ENCODE peak calls at places on chromosomes 6 and 20, in six cellular contexts. U, G, W, L, Z and R are unnamed samples.

GRCh38 chr20:46823753-46824152 is 70.9 kb upstream of the EYA2 start:
- DNase-seq in U (no peak), G (no peak), W (no peak), L (no peak), Z (no peak), R (no peak)

GRCh38 chr6:163191704-163192537 is 222.6 kb upstream of the QKI start:
- DNase-seq in U (no peak), G (no peak), W (no peak), L (no peak), Z (no peak), R (no peak)

GRCh38 chr6:87959083-87959482 is 88.6 kb upstream of the SPACA1 start:
- DNase-seq in U (no peak), G (no peak), W (no peak), L (no peak), Z (no peak), R (no peak)

GRCh38 chr6:83073620-83074019 is 6.1 kb downstream of the DOP1A start:
- DNase-seq in U (no peak), G (no peak), W (no peak), L (no peak), Z (no peak), R (no peak)

GRCh38 chr6:41059569-41059968 is 6.6 kb downstream of the APOBEC2 start:
- DNase-seq in U (no peak), G (no peak), W (no peak), L (no peak), Z (no peak), R (no peak)

GRCh38 chr6:84618836-84619235 is 145.6 kb downstream of the TBX18 start:
- DNase-seq in U (no peak), G (no peak), W (no peak), L (no peak), Z (no peak), R (no peak)

GRCh38 chr20:25216199-25216945 is 20.9 kb downstream of the ENTPD6 start:
- DNase-seq in U (no peak), G (no peak), W (no peak), L (no peak), Z (no peak), R (no peak)

GRCh38 chr6:99119109-99120031 is 171.6 kb upstream of the FBXL4 start:
- DNase-seq in U (peak), G (peak), W (no peak), L (peak), Z (peak), R (peak)

GRCh38 chr20:38261054-38261390 is 487 bp upstream of the KIAA1755 start:
- DNase-seq in U (no peak), G (no peak), W (no peak), L (no peak), Z (no peak), R (no peak)

GRCh38 chr6:108578595-108579038 is 17.9 kb downstream of the FOXO3 start:
- DNase-seq in U (no peak), G (peak), W (no peak), L (no peak), Z (no peak), R (no peak)

GRCh38 chr6:110544472-110544871 is 68.1 kb upstream of the SLC22A16 start:
- DNase-seq in U (no peak), G (no peak), W (no peak), L (no peak), Z (no peak), R (no peak)

GRCh38 chr20:507933-508332 is 35.7 kb downstream of the CSNK2A1 start:
- DNase-seq in U (no peak), G (no peak), W (no peak), L (no peak), Z (no peak), R (no peak)

GRCh38 chr6:169332250-169332649 is 78.6 kb upstream of the THBS2 start:
- DNase-seq in U (no peak), G (no peak), W (no peak), L (no peak), Z (no peak), R (no peak)

DNA sequence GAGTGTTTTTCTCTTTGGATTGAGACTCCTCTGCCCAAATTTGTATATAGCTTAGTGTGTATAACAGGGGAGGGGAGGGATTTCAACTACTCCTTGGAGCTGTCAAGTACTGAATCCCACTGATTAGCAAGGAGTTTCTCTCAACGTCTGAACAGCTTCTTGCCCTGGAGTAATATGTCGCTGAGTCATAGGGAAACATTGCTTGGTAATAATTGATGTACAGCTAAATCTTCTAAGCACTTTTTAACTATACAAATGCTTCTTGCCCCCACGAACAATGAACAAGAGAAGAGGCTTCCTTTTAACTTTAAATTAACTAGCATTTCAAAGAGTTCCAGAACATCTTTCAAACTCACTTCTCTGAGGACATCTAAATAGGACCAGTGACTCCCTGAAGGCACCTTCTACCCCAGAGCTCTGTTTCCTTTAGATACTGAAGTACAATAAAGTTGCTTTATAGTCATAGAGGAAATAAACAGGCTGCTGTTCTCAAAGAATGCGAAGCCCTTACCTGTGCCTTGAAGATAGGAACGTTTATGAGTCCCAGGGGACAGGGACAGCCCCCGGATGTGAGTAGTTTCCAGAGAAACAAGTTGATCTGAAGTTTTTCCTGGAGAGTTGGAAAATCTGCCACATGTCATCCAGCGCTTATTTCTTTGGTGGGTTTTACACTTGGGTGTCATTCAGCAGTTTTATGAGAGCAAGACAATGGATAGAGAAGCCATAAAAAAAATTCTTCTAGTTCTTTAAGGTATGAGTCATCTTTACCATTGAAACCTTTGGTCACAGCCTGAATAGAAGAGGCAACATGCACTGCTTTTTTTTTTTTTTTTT is 462.5 kb upstream of the BTBD3 start:
- DNase-seq in U (peak), G (no peak), W (no peak), L (no peak), Z (no peak), R (peak)
- TF ChIP-seq JUND in U (peak), G (no peak), W (peak), L (peak), Z (no peak), R (no peak)

DNA sequence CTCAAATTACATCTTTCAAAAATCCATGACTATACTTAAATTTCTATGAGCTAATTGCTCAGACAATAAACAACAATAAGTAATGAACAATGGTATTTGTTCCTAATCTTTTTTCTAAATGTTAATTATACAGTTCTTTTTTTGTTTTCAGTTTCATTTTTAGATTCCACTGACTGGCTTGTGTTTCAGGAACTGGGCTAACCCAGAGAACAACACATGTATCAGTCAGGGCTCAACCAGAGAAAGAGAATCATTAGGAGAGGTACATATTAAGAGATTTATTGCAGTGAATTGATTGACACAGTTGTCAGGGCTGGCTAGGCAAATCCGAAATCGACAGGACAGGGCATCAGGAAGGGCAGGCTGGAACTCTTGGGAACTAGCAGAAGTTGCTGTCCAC is 182.8 kb downstream of the GRM1 start:
- DNase-seq in U (no peak), G (no peak), W (no peak), L (no peak), Z (no peak), R (no peak)
- TF ChIP-seq JUND in U (no peak), G (no peak), W (no peak), L (no peak), Z (no peak), R (no peak)

DNA sequence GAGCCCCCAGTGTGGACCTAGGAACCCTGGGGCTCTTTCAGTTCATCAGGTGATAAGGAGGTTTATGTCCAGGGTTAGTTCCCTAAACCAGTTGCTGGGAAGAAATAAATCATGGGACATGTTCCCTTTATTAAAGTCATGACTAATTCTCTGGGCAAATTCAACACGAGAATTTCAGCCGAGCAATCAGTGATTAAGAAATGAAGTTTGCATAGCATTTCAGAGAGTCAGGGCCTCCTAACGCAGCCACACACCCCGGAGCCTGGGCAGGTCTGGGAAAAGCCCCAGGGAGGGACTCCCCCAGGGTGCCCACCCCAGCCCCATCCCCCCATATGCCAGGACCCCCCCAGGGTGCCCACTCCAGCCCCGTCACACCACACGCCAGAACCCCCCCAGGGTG is 20.1 kb downstream of the SLCO4A1 start:
- DNase-seq in U (no peak), G (no peak), W (no peak), L (no peak), Z (no peak), R (no peak)
- TF ChIP-seq JUND in U (no peak), G (no peak), W (no peak), L (no peak), Z (no peak), R (no peak)

DNA sequence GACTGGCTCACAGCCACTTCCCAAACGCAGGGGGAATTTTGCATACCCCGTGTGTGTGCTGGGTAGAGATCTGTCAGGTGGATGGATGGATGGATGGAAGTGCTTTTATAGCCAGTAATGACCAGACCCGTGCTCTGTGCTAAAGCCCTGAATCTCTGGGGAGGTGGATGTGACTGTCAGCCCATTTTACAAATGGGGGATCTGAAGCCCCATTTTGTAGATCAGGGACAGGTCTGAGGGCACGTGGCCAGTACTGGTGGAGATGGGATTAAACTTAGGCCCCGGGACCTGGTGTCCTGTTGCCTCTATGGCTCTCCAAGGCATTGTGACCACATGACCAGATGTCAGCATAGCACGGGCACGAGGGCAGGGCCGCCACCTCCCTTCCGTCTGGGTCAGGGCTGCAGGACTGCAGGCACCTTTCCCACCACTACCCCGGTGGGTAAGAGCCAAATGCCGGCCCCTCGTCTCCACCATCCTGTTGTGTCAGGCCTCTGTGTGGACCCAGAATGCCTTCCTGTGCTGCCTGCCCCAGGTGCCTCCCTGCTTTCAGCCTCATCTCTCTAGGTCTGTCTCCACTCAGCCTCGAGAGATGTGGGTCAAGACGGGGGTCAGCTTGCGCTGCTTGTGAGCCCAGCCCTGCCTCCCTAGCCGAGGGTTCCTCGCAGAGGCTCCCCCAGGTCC is 38.4 kb upstream of the ZBP1 start:
- DNase-seq in U (no peak), G (no peak), W (no peak), L (peak), Z (no peak), R (no peak)
- TF ChIP-seq JUND in U (no peak), G (no peak), W (no peak), L (no peak), Z (no peak), R (no peak)

DNA sequence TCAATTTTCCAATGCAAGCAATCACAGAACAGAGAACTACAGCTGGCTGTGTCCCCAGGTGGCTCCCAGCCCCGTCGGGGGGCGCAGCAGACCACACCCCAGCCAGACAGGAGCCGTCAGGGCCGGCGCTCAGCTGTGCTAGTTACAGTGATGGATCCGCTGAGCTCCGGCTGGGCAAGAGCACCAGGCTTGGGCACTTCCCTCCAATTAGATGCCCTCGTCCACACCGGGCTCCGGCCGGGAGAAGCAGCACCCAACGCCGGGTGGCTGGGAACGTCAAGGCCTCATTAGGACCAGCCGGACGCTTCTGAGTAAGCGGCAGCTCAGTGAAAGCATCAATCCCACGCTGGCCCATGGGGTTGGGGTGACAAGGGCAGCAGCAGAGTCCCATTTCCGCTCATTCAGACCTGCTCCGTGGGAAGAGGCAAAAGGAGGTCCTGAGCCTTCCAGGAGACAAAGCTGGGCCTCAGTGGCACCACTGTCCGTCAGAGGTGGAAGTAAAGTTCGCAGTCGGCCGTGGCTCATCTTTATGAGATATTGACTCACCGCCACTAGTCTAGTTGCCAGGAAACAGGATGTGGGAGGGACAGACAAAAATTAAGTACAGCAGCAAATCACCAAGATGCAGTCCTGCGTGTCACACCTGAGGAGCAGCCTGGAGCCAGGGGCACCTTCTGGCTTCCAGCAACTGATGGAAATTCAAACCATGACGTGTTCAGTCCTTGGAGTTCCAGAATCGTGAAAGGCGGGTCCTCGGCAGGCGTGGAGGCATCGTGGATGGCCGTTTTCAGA is 164.1 kb downstream of the TAF4 start:
- DNase-seq in U (no peak), G (no peak), W (no peak), L (no peak), Z (no peak), R (no peak)
- TF ChIP-seq JUND in U (no peak), G (no peak), W (no peak), L (no peak), Z (no peak), R (no peak)